ENCODE peak calls at places on chromosomes 1 and 21, in six cellular contexts. U is NCI-H187 treated with DMSO at 0.1 percent for 48 hours; X is stimulated activated CD4-positive, alpha-beta T cell treated with anti-CD3 and anti-CD28 coated beads, Interleukin-4, amount 100 ng/mL, for 4 hours; K is cardiac muscle cell; B is Kasumi-1; G is SJSA1. N is an unnamed sample.

GRCh38 chr1:39666772-39667171 is 5.1 kb downstream of the NT5C1A start:
- DNase-seq in U (no peak), X (no peak), K (no peak), G (no peak), B (no peak), N (no peak)

GRCh38 chr1:229117664-229118300 is 153.1 kb upstream of the RAB4A start:
- DNase-seq in U (no peak), G (no peak), K (peak), X (no peak), B (no peak), N (no peak)

GRCh38 chr1:175192111-175192629 is 406 bp downstream of the KIAA0040 start:
- DNase-seq in G (no peak), B (no peak), U (no peak), K (no peak), X (peak), N (peak)

GRCh38 chr1:162373541-162374375 is 2.9 kb downstream of the SPATA46 start:
- DNase-seq in G (peak), K (peak), U (no peak), B (no peak), X (no peak), N (no peak)

GRCh38 chr21:44854664-44855446 is 18.6 kb downstream of the PTTG1IP start:
- DNase-seq in X (no peak), U (no peak), G (no peak), K (no peak), B (peak), N (no peak)

GRCh38 chr1:34500451-34500850 is 254.4 kb upstream of the GJB5 start:
- DNase-seq in K (peak), U (no peak), G (no peak), X (no peak), B (peak), N (peak)

GRCh38 chr1:39829791-39830533 is 41.3 kb upstream of the BMP8B start:
- DNase-seq in X (no peak), G (no peak), B (no peak), U (no peak), K (peak), N (no peak)

GRCh38 chr1:116494745-116495144 is 76.1 kb downstream of the CD58 start:
- DNase-seq in B (no peak), G (no peak), K (no peak), X (no peak), U (no peak), N (no peak)

GRCh38 chr1:155123801-155124200 is 3.9 kb upstream of the EFNA1 start:
- DNase-seq in U (no peak), K (no peak), B (no peak), X (no peak), G (peak), N (no peak)

GRCh38 chr21:25179116-25179515 is 428.2 kb downstream of the MRPL39 start:
- DNase-seq in U (no peak), B (peak), X (no peak), G (no peak), K (peak), N (peak)

GRCh38 chr1:218409946-218410510 is 64.9 kb downstream of the TGFB2 start:
- DNase-seq in U (no peak), B (no peak), X (no peak), G (no peak), K (no peak), N (no peak)

GRCh38 chr1:168499094-168500049 is 44.4 kb downstream of the XCL2 start:
- DNase-seq in B (no peak), K (no peak), X (no peak), U (no peak), G (no peak), N (no peak)

GRCh38 chr1:161956097-161956496 is 67.6 kb downstream of the OLFML2B start:
- DNase-seq in K (peak), B (no peak), U (no peak), X (no peak), G (no peak), N (no peak)

GRCh38 chr1:19728413-19729145 is 63.9 kb downstream of the HTR6 start:
- DNase-seq in B (no peak), U (no peak), K (no peak), G (no peak), X (no peak), N (no peak)

GRCh38 chr1:20165522-20165951 is 20.4 kb upstream of the UBXN10 start:
- DNase-seq in K (peak), B (peak), U (no peak), X (no peak), G (no peak), N (peak)

GRCh38 chr1:198934901-198935301 is 296.1 kb downstream of the PTPRC start:
- DNase-seq in G (no peak), B (peak), K (peak), U (no peak), X (peak), N (peak)

GRCh38 chr1:171251741-171252300 is 3.5 kb downstream of the FMO1 start:
- DNase-seq in B (peak), X (peak), G (no peak), K (peak), U (peak), N (peak)

GRCh38 chr1:185318431-185319151 is 1.5 kb upstream of the IVNS1ABP start:
- DNase-seq in G (no peak), X (no peak), U (no peak), B (no peak), K (no peak), N (no peak)

GRCh38 chr1:208007319-208007937 is 96.5 kb upstream of the CD34 start:
- DNase-seq in X (no peak), G (no peak), B (no peak), K (peak), U (no peak), N (no peak)

GRCh38 chr1:108719654-108720435 is 7.1 kb downstream of the FNDC7 start:
- DNase-seq in G (peak), K (peak), U (no peak), B (no peak), X (no peak), N (peak)

GRCh38 chr1:154546264-154547043 is 12.0 kb downstream of the UBE2Q1 start:
- DNase-seq in X (peak), U (no peak), B (peak), K (peak), G (peak), N (peak)

GRCh38 chr21:45012661-45013270 is 61.6 kb upstream of the ADARB1 start:
- DNase-seq in K (no peak), B (no peak), U (no peak), X (no peak), G (no peak), N (no peak)

GRCh38 chr21:28554660-28555475 is 437.8 kb downstream of the LTN1 start:
- DNase-seq in X (no peak), G (peak), U (no peak), K (peak), B (no peak), N (no peak)

GRCh38 chr21:41578708-41579107 is 70.8 kb upstream of the TMPRSS2 start:
- DNase-seq in U (no peak), K (no peak), X (no peak), B (no peak), G (no peak), N (peak)

GRCh38 chr21:41247561-41247968 is 69.0 kb upstream of the FAM3B start:
- DNase-seq in U (no peak), B (no peak), G (peak), X (no peak), K (peak), N (no peak)

GRCh38 chr1:58845947-58846346 is 62.1 kb upstream of the JUN start:
- DNase-seq in G (no peak), B (peak), U (no peak), K (no peak), X (no peak), N (peak)

GRCh38 chr1:87362834-87363426 is 34.2 kb downstream of the LMO4 start:
- DNase-seq in K (peak), X (no peak), G (no peak), B (no peak), U (no peak), N (no peak)

N was measured in NB4.